ENCODE peak calls at places on chromosomes 6 and 20, in four cellular contexts. X is H1, U is neuronal stem cell, Y is H9. B is an unnamed sample. For H3K27me3, the result is how much of the 10 kb centered on the place peaks cover.

GRCh38 chr6:81938014-81938761 is 185.7 kb upstream of the TENT5A start:
- DNase-seq in X (no peak), U (no peak), Y (no peak), B (peak)

GRCh38 chr20:8148501-8148900 is 16.4 kb downstream of the PLCB1 start:
- DNase-seq in X (no peak), U (no peak), Y (no peak), B (no peak)

GRCh38 chr6:34315780-34316179 is 67.0 kb upstream of the SMIM29 start:
- DNase-seq in X (no peak), U (no peak), Y (no peak), B (peak)

GRCh38 chr6:170048615-170049256 is 242.1 kb downstream of the DLL1 start:
- DNase-seq in X (no peak), U (no peak), Y (no peak), B (peak)

GRCh38 chr20:50281831-50282591 is 91.4 kb downstream of the CEBPB start:
- DNase-seq in X (peak), U (no peak), Y (peak), B (no peak)

GRCh38 chr6:54633601-54634000 is 213.0 kb upstream of the FAM83B start:
- DNase-seq in X (no peak), U (no peak), Y (no peak), B (no peak)

GRCh38 chr6:139973602-139974373 is 599.3 kb upstream of the CITED2 start:
- DNase-seq in X (no peak), U (no peak), Y (no peak), B (peak)

GRCh38 chr20:4764805-4765204 is 43.1 kb downstream of the PRND start:
- DNase-seq in X (no peak), U (no peak), Y (no peak), B (no peak)

GRCh38 chr20:42972591-42972990 is 217.1 kb downstream of the PTPRT start:
- DNase-seq in X (no peak), U (no peak), Y (no peak), B (no peak)

GRCh38 chr6:74409447-74409846 is 713.4 kb downstream of the CD109 start:
- DNase-seq in X (no peak), U (peak), Y (no peak), B (no peak)

GRCh38 chr6:29964553-29964903 is 22.2 kb downstream of the HLA-A start:
- DNase-seq in X (no peak), U (no peak), Y (no peak), B (no peak)

GRCh38 chr20:33655164-33655563 is 7.0 kb upstream of the C20orf144 start:
- DNase-seq in X (no peak), U (no peak), Y (no peak), B (no peak)

GRCh38 chr20:52192296-52193007 is 873 bp upstream of the ZFP64 start:
- DNase-seq in X (no peak), U (peak), Y (peak), B (peak)

GRCh38 chr6:87671555-87672029 is 30.4 kb downstream of the AKIRIN2 start:
- DNase-seq in X (no peak), U (no peak), Y (no peak), B (peak)

GRCh38 chr6:77183447-77183846 is 279.8 kb downstream of the HTR1B start:
- DNase-seq in X (no peak), U (no peak), Y (no peak), B (no peak)

GRCh38 chr6:88422831-88423230 is 256.7 kb upstream of the CNR1 start:
- DNase-seq in X (no peak), U (no peak), Y (peak), B (no peak)

GRCh38 chr6:154542747-154543146 is 32.3 kb upstream of the CNKSR3 start:
- DNase-seq in X (peak), U (peak), Y (peak), B (no peak)

GRCh38 chr6:132623446-132623845 is 629 bp downstream of the TAAR2 start:
- DNase-seq in X (no peak), U (no peak), Y (no peak), B (no peak)

GRCh38 chr6:129590408-129591022 is 119.5 kb downstream of the ARHGAP18 start:
- DNase-seq in X (no peak), U (no peak), Y (no peak), B (no peak)

GRCh38 chr20:50313223-50313820 is 122.7 kb downstream of the CEBPB start:
- DNase-seq in X (no peak), U (no peak), Y (no peak), B (no peak)

GRCh38 chr6:36758516-36759176 is 61.0 kb downstream of the RAB44 start:
- DNase-seq in X (no peak), U (no peak), Y (peak), B (no peak)

GRCh38 chr20:56439784-56440291 is 27.8 kb downstream of the CASS4 start:
- DNase-seq in X (no peak), U (no peak), Y (no peak), B (peak)

GRCh38 chr6:104381907-104382306 is 477.8 kb downstream of the HACE1 start:
- DNase-seq in X (no peak), U (no peak), Y (peak), B (no peak)

GRCh38 chr6:50467931-50468330 is 245.4 kb upstream of the TFAP2D start:
- DNase-seq in X (no peak), U (no peak), Y (no peak), B (no peak)

GRCh38 chr6:166780284-166780683 is 153.2 kb upstream of the RPS6KA2 start:
- DNase-seq in X (peak), U (no peak), Y (no peak), B (no peak)

GRCh38 chr6:84027340-84028183 is 6.0 kb upstream of the MRAP2 start:
- DNase-seq in X (no peak), U (no peak), Y (no peak), B (peak)

GRCh38 chr20:57946559-57947315 is 236.9 kb upstream of the PMEPA1 start:
- DNase-seq in X (no peak), U (no peak), Y (no peak), B (no peak)

GRCh38 chr6:18528084-18528743 is 141.1 kb downstream of the RNF144B start:
- DNase-seq in X (no peak), U (peak), Y (no peak), B (peak)

GRCh38 chr6:16216501-16217155 is 21.8 kb upstream of the GMPR start:
- DNase-seq in X (peak), U (no peak), Y (no peak), B (no peak)

GRCh38 chr6:24664049-24664987 is 2.4 kb downstream of the TDP2 start:
- DNase-seq in X (no peak), U (no peak), Y (no peak), B (no peak)

GRCh38 chr6:24668997-24669361 is 2.1 kb downstream of the ACOT13 start:
- DNase-seq in X (no peak), U (no peak), Y (no peak), B (no peak)

GRCh38 chr6:24666616-24667377 is at the start of the genes ACOT13 and TDP2:
- DNase-seq in X (peak), U (peak), Y (peak), B (peak)

GRCh38 chr6:24666097-24666615 is 543 bp downstream of the TDP2 start:
- DNase-seq in X (no peak), U (peak), Y (no peak), B (peak)

DNA sequence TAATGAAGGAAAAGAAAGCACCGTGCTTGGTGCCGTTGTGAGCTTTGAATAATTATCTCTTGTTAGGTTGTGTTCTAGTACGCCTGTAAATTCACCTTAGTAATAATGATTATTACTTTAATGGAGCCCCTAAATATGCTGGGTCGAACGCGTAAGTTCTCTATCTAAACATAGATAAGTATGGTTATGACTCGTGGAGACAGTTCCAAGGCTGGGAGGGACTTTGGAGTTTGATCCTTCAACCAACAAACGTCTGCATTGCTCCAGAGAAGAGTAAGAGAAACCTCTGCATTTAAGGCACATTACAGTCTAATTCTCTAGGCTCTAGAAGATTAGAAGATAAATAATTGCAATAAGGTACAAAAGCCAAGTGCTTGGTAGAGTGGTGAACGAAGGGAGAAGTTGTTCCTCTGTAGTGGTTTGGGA is 514 bp downstream of the ACOT13 start:
- DNase-seq in X (no peak), U (no peak), Y (no peak), B (no peak)
- H3K18ac ChIP-seq in X (peak), U (no peak), Y (peak), B (peak)

DNA sequence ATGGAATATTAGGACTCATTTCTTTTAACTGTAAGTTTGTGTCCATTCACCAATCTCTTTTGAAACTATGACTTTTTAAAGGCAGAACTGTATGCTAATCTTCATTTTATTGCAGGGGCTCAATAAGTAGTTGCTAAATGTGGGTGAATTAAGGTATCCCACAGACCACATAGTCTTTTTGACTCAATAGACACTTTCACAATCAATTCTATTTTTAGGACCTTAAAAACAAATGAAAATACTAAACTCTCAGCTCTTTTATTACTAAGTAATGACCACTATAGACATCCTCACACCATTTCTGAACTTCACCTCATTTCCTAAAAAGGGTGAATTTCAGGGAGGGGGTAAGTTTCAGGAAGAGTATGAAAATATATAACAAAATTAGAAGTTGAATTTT is 106.8 kb upstream of the BEND6 start:
- DNase-seq in X (no peak), U (no peak), Y (no peak), B (no peak)
- H4K8ac ChIP-seq in X (no peak), U (no peak), Y (no peak), B (no peak)

GRCh38 chr6:33088258-33088930 is 12.6 kb downstream of the HLA-DPB1 start:
- DNase-seq in X (no peak), U (no peak), Y (no peak), B (no peak)
- H3K27me3 ChIP-seq in X (under half), U (under half), Y (under half), B (under half)

GRCh38 chr20:45548410-45548809 is 1.2 kb upstream of the EPPIN start:
- DNase-seq in X (no peak), U (no peak), Y (no peak), B (no peak)

GRCh38 chr20:45545754-45546453 is 1.3 kb downstream of the EPPIN start:
- DNase-seq in X (peak), U (peak), Y (peak), B (peak)

GRCh38 chr20:45545351-45545750 is 1.9 kb downstream of the EPPIN start:
- DNase-seq in X (no peak), U (no peak), Y (no peak), B (no peak)

GRCh38 chr20:45550765-45551164 is 3.6 kb upstream of the EPPIN start:
- DNase-seq in X (no peak), U (no peak), Y (no peak), B (no peak)

DNA sequence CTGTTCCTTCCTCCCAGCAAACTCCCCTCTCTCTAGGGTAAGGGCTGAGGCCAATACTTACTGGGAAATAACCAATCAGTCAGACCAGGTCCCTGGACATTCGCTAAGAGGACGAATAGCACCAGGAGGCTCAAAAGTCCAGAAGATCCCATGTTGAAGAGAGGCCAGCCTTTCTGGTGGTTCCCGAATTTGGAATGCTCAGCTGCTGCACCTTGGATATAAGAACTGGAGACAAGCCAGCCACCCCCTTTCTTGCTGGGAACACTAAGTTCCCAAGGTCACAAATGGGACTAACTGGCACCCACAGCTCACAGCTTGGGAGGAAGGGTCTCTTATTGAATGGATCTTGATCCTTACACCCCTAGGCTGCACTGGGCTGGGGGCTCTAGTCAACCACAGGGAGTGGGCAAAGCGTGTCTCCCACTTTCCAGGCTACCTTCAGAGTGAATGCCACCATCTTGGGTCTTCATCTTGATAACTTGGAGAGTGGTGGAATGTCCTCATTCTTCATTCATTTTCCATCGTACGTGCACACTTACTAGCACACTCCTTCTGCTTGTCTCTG is at the start of gene EPPIN:
- DNase-seq in X (no peak), U (no peak), Y (no peak), B (no peak)
- H3K18ac ChIP-seq in X (no peak), U (no peak), Y (no peak), B (no peak)

GRCh38 chr6:158818008-158818579 is 1.1 kb downstream of the EZR start:
- DNase-seq in X (peak), U (peak), Y (peak), B (peak)

GRCh38 chr6:158817298-158818007 is 1.7 kb downstream of the EZR start:
- DNase-seq in X (no peak), U (no peak), Y (no peak), B (peak)

GRCh38 chr6:158819213-158819976 is at the start of gene EZR:
- DNase-seq in X (peak), U (peak), Y (peak), B (peak)

GRCh38 chr6:158819977-158820632 is 937 bp upstream of the EZR start:
- DNase-seq in X (no peak), U (no peak), Y (no peak), B (peak)

GRCh38 chr6:158818580-158819212 is 472 bp downstream of the EZR start:
- DNase-seq in X (peak), U (peak), Y (peak), B (peak)
- H4K8ac ChIP-seq in X (peak), U (no peak), Y (no peak), B (peak)

GRCh38 chr20:23033918-23034317 is 1.2 kb upstream of the SSTR4 start:
- DNase-seq in X (no peak), U (no peak), Y (no peak), B (no peak)
- H3K27me3 ChIP-seq in X (half or more), U (under half), Y (under half), B (under half)

B was measured in trophoblast cell.